ENCODE peak calls at places on chromosomes 12 and 14, in seven cellular contexts. N, S, L, Q, P, Y and W are unnamed samples.

GRCh38 chr14:92679246-92679645 is 69.2 kb downstream of the LGMN start:
- DNase-seq in N (no peak), S (no peak), L (no peak), Q (no peak), P (no peak), Y (no peak), W (no peak)

GRCh38 chr12:67426067-67426466 is 156.9 kb downstream of the CAND1 start:
- DNase-seq in N (no peak), S (no peak), L (no peak), Q (peak; percentile 82), P (no peak), Y (peak; percentile 58), W (no peak)

GRCh38 chr12:6451348-6452244 is at the start of gene TAPBPL:
- DNase-seq in N (peak; percentile 85), S (no peak), L (peak; percentile 93), Q (peak; percentile 86), P (peak; percentile 71), Y (peak; percentile 87), W (no peak)

GRCh38 chr12:28161697-28162096 is 28.6 kb upstream of the CCDC91 start:
- DNase-seq in N (no peak), S (no peak), L (no peak), Q (no peak), P (no peak), Y (no peak), W (no peak)

GRCh38 chr14:53927171-53927570 is 29.5 kb downstream of the BMP4 start:
- DNase-seq in N (no peak), S (no peak), L (no peak), Q (peak; percentile 50), P (no peak), Y (no peak), W (no peak)

GRCh38 chr14:95329941-95330340 is 10.2 kb upstream of the CLMN start:
- DNase-seq in N (no peak), S (no peak), L (no peak), Q (no peak), P (no peak), Y (no peak), W (no peak)

GRCh38 chr14:28596336-28596735 is 170.3 kb upstream of the FOXG1 start:
- DNase-seq in N (no peak), S (no peak), L (no peak), Q (peak; percentile 74), P (peak; percentile 17), Y (no peak), W (no peak)

GRCh38 chr14:55963295-55963694 is 154.9 kb upstream of the PELI2 start:
- DNase-seq in N (no peak), S (no peak), L (no peak), Q (peak; percentile 40), P (no peak), Y (no peak), W (no peak)

GRCh38 chr12:54941659-54942058 is 42.9 kb downstream of the TESPA1 start:
- DNase-seq in N (no peak), S (no peak), L (no peak), Q (no peak), P (no peak), Y (no peak), W (no peak)

GRCh38 chr14:60328588-60328987 is 79.6 kb downstream of the PPM1A start:
- DNase-seq in N (no peak), S (no peak), L (no peak), Q (no peak), P (no peak), Y (no peak), W (no peak)

GRCh38 chr14:26984318-26985177 is 386.7 kb upstream of the NOVA1 start:
- DNase-seq in N (peak; percentile 17), S (peak; percentile 61), L (peak; percentile 88), Q (peak; percentile 83), P (peak; percentile 1), Y (peak; percentile 72), W (peak; percentile 64)

GRCh38 chr12:4858385-4858784 is 51.3 kb upstream of the KCNA1 start:
- DNase-seq in N (no peak), S (no peak), L (peak; percentile 61), Q (no peak), P (no peak), Y (no peak), W (no peak)

GRCh38 chr12:94839347-94839746 is 164.2 kb downstream of the NDUFA12 start:
- DNase-seq in N (no peak), S (no peak), L (no peak), Q (no peak), P (no peak), Y (no peak), W (no peak)

GRCh38 chr12:226401-226800 is 12.4 kb upstream of the SLC6A12 start:
- DNase-seq in N (no peak), S (no peak), L (no peak), Q (no peak), P (no peak), Y (no peak), W (no peak)

GRCh38 chr12:31506907-31507306 is 84.0 kb downstream of the DENND5B start:
- DNase-seq in N (no peak), S (peak; percentile 74), L (no peak), Q (peak; percentile 76), P (peak; percentile 23), Y (peak; percentile 27), W (no peak)

GRCh38 chr12:95802482-95803264 is 12.1 kb upstream of the NTN4 start:
- DNase-seq in N (peak; percentile 62), S (no peak), L (no peak), Q (peak; percentile 62), P (peak; percentile 88), Y (peak; percentile 86), W (no peak)

GRCh38 chr14:54329082-54329695 is 67.6 kb upstream of the CDKN3 start:
- DNase-seq in N (peak; percentile 47), S (peak; percentile 77), L (peak; percentile 53), Q (peak; percentile 80), P (peak; percentile 51), Y (peak; percentile 69), W (peak; percentile 62)

GRCh38 chr14:52080817-52081755 is 12.2 kb upstream of the NID2 start:
- DNase-seq in N (peak; percentile 59), S (no peak), L (no peak), Q (peak; percentile 94), P (peak; percentile 82), Y (peak; percentile 96), W (no peak)

GRCh38 chr12:71517145-71517846 is 77.7 kb downstream of the LGR5 start:
- DNase-seq in N (no peak), S (no peak), L (no peak), Q (no peak), P (no peak), Y (no peak), W (no peak)

DNA sequence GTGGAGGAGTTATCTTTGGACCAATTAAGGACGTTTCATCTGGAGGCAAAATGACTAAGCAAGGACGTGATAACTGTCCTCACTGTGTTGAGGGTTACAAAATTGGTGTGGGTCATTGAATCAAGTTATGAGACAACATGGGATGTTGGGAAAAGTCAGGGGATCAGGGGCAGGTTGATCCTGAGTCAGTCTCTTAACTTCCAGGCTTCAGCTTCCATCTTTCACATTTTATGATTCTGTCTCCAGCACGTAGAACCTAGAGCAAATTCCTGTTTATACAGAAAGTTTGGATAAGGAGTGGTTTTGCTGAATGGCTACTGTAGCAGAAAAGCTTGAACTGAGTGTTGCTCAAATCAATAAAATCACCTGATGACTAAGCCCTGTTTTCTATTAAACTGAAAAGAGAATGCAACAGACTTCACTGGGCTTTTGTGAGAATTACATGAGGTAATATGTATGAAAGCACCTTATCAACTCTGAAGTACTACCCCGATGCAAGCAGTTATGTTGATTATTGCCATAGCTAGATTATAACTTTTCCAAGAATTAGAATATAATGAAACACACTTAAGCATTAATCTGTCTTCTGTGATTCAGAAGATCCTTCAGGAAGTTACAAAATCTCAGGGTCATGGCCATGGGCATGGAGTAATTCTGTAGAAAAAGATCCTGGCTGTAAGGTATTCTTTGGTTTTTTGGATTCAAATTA is 184.8 kb downstream of the ETV6 start:
- DNase-seq in N (no peak), S (no peak), L (no peak), Q (peak; percentile 32), P (peak; percentile 47), Y (peak; percentile 66), W (no peak)
- H3K4me1 ChIP-seq in N (peaks cover 28% of the 10 kb centered on the region), S (no peaks in the 10 kb centered on the region), L (peaks cover 77% of the 10 kb centered on the region), Q (peaks cover 41% of the 10 kb centered on the region), P (peaks cover 24% of the 10 kb centered on the region), Y (peaks cover 24% of the 10 kb centered on the region), W (no peaks in the 10 kb centered on the region)

GRCh38 chr12:101824831-101825230 is 5.9 kb downstream of the GNPTAB start:
- DNase-seq in N (no peak), S (no peak), L (no peak), Q (no peak), P (no peak), Y (peak; percentile 8), W (no peak)

GRCh38 chr12:101823891-101824290 is 6.9 kb downstream of the GNPTAB start:
- DNase-seq in N (no peak), S (no peak), L (peak; percentile 47), Q (peak; percentile 44), P (no peak), Y (peak; percentile 22), W (no peak)

GRCh38 chr12:101829639-101830390 is 944 bp downstream of the GNPTAB start:
- DNase-seq in N (no peak), S (no peak), L (no peak), Q (no peak), P (no peak), Y (peak; percentile 49), W (no peak)

GRCh38 chr12:101828463-101829196 is 2.1 kb downstream of the GNPTAB start:
- DNase-seq in N (no peak), S (no peak), L (no peak), Q (no peak), P (no peak), Y (no peak), W (no peak)

GRCh38 chr12:101826766-101827368 is 3.9 kb downstream of the GNPTAB start:
- DNase-seq in N (no peak), S (no peak), L (no peak), Q (no peak), P (no peak), Y (no peak), W (no peak)
- H3K4me1 ChIP-seq in N (peaks cover 8% of the 10 kb centered on the region), S (peaks cover 6% of the 10 kb centered on the region), L (peaks cover 3% of the 10 kb centered on the region), Q (no peaks in the 10 kb centered on the region), P (peaks cover 9% of the 10 kb centered on the region), Y (peaks cover 7% of the 10 kb centered on the region), W (peaks cover 27% of the 10 kb centered on the region)

GRCh38 chr12:108826115-108826806 is 31.1 kb downstream of the SSH1 start:
- DNase-seq in N (no peak), S (no peak), L (peak; percentile 78), Q (peak; percentile 94), P (no peak), Y (peak; percentile 97), W (no peak)
- H3K4me1 ChIP-seq in N (peaks cover 15% of the 10 kb centered on the region), S (peaks cover 2% of the 10 kb centered on the region), L (peaks cover 57% of the 10 kb centered on the region), Q (peaks cover 22% of the 10 kb centered on the region), P (peaks cover 32% of the 10 kb centered on the region), Y (peaks cover 87% of the 10 kb centered on the region), W (no peaks in the 10 kb centered on the region)

DNA sequence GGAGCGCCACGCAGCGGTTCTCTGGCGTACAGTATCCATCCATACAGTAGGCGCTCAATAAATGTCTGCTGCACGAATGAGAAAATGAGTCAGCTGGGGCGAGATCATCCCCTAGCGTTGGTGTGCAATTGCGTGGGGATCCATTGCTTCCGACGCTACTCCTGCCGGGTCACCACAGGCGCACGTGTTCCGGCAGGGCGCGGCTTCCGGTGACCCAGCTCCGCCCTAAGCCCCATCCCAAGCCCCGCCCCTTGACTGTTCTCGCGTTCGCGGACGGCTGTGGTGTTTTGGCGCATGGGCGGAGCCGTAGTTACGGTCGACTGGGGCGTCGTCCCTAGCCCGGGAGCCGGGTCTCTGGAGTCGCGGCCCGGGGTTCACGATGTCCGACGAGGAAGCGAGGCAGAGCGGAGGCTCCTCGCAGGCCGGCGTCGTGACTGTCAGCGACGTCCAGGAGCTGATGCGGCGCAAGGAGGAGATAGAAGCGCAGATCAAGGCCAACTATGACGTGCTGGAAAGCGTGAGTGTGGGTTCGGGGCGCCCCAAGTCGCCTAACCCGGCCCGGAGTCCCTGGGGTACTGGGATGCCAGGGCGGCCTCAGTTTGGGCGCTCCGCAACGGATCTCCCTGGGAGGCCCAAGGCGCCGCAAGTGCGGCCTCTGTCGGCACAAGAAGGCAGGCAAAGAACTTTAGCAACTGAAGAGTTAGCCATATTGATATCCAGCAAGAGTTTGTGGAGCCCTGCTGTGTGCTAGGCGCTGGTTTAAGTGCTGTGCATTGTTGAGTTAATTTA is at the start of gene PSMD9:
- DNase-seq in N (peak; percentile 98), S (peak; percentile 93), L (peak; percentile 98), Q (peak; percentile 99), P (peak; percentile 98), Y (peak; percentile 99), W (peak; percentile 94)
- H3K4me1 ChIP-seq in N (peaks cover 26% of the 10 kb centered on the region), S (no peaks in the 10 kb centered on the region), L (peaks cover 11% of the 10 kb centered on the region), Q (no peaks in the 10 kb centered on the region), P (peaks cover 21% of the 10 kb centered on the region), Y (peaks cover 10% of the 10 kb centered on the region), W (no peaks in the 10 kb centered on the region)